ENCODE peak calls at places on chromosome 20, in four cellular contexts. X, J, V and S are unnamed samples. For H3K9me3, the result is how much of the 10 kb centered on the place peaks cover.

GRCh38 chr20:38125157-38126056 is 39.7 kb downstream of the TGM2 start:
- DNase-seq in V (no peak), X (peak), J (peak), S (no peak)

GRCh38 chr20:57482148-57482547 is 42.8 kb downstream of the CTCFL start:
- DNase-seq in X (no peak), V (no peak), J (peak), S (no peak)

GRCh38 chr20:43243672-43244269 is 54.1 kb upstream of the PTPRT start:
- DNase-seq in V (peak), J (no peak), X (peak), S (peak)

GRCh38 chr20:22389836-22390542 is 194.4 kb downstream of the FOXA2 start:
- DNase-seq in V (no peak), X (peak), J (no peak), S (no peak)

GRCh38 chr20:3209946-3210317 is 634 bp downstream of the ITPA start:
- DNase-seq in V (no peak), J (no peak), X (no peak), S (no peak)

GRCh38 chr20:36856691-36857635 is 19.0 kb upstream of the TLDC2 start:
- DNase-seq in V (no peak), J (peak), X (no peak), S (no peak)

GRCh38 chr20:60011512-60012507 is 53.6 kb downstream of the CDH26 start:
- DNase-seq in J (no peak), X (no peak), V (no peak), S (peak)

GRCh38 chr20:53190225-53190624 is 218.1 kb downstream of the TSHZ2 start:
- DNase-seq in J (no peak), V (no peak), X (no peak), S (no peak)

GRCh38 chr20:42204261-42204660 is 586.1 kb upstream of the CHD6 start:
- DNase-seq in V (peak), X (peak), J (no peak), S (peak)

GRCh38 chr20:32474967-32475819 is 109.9 kb downstream of the NOL4L start:
- DNase-seq in J (peak), V (peak), X (peak), S (no peak)

GRCh38 chr20:64101731-64102621 is 5.4 kb downstream of the NPBWR2 start:
- DNase-seq in X (peak), J (peak), V (peak), S (peak)

GRCh38 chr20:47256665-47257236 is 99.7 kb downstream of the ZMYND8 start:
- DNase-seq in X (no peak), V (no peak), J (no peak), S (no peak)

GRCh38 chr20:46056970-46057855 is 28.2 kb downstream of the SLC12A5 start:
- DNase-seq in X (no peak), J (no peak), V (peak), S (no peak)

GRCh38 chr20:35111141-35111888 is 18.7 kb upstream of the TRPC4AP start:
- DNase-seq in V (no peak), X (no peak), J (no peak), S (no peak)

GRCh38 chr20:38353298-38353697 is 7.0 kb downstream of the LBP start:
- DNase-seq in X (no peak), V (no peak), J (no peak), S (no peak)

GRCh38 chr20:25012616-25013189 is 20.2 kb upstream of the APMAP start:
- DNase-seq in J (peak), X (no peak), V (no peak), S (no peak)

GRCh38 chr20:11676618-11677289 is 240.9 kb upstream of the BTBD3 start:
- DNase-seq in J (no peak), V (peak), X (peak), S (peak)

GRCh38 chr20:47361268-47361665 is 4.8 kb upstream of the ZMYND8 start:
- DNase-seq in V (no peak), J (peak), X (no peak), S (no peak)

GRCh38 chr20:18537651-18538050 is 29.6 kb upstream of the SMIM26 start:
- DNase-seq in V (no peak), X (no peak), J (no peak), S (no peak)

GRCh38 chr20:64194269-64194668 is 30.0 kb downstream of the MYT1 start:
- DNase-seq in J (no peak), V (no peak), X (no peak), S (no peak)

GRCh38 chr20:25699914-25700313 is 3.3 kb upstream of the ZNF337 start:
- DNase-seq in J (no peak), X (peak), V (no peak), S (no peak)

GRCh38 chr20:32343438-32343837 is 14.7 kb upstream of the ASXL1 start:
- DNase-seq in X (no peak), J (no peak), V (no peak), S (no peak)

GRCh38 chr20:11448554-11448953 is 469.1 kb upstream of the BTBD3 start:
- DNase-seq in X (no peak), V (no peak), J (no peak), S (no peak)

GRCh38 chr20:3165473-3166337 is 6.0 kb upstream of the FASTKD5 start:
- DNase-seq in X (no peak), J (no peak), V (no peak), S (no peak)

GRCh38 chr20:4633379-4633778 is 88.3 kb upstream of the PRND start:
- DNase-seq in J (no peak), X (no peak), V (no peak), S (no peak)

GRCh38 chr20:36736451-36737182 is 9.3 kb downstream of the NDRG3 start:
- DNase-seq in J (no peak), V (no peak), X (no peak), S (no peak)

GRCh38 chr20:8082999-8083398 is 49.1 kb upstream of the PLCB1 start:
- DNase-seq in X (no peak), J (no peak), V (no peak), S (peak)

GRCh38 chr20:54069501-54069971 is 858 bp downstream of the BCAS1 start:
- DNase-seq in X (no peak), V (no peak), J (no peak), S (no peak)

GRCh38 chr20:23668477-23668951 is 20.3 kb downstream of the CST4 start:
- DNase-seq in J (peak), V (peak), X (peak), S (peak)

GRCh38 chr20:4720121-4720976 is 1.4 kb upstream of the PRND start:
- DNase-seq in V (peak), X (peak), J (peak), S (peak)

GRCh38 chr20:8581451-8582183 is 449.6 kb downstream of the PLCB1 start:
- DNase-seq in X (no peak), V (no peak), J (no peak), S (no peak)

GRCh38 chr20:3408251-3408637 is 775 bp upstream of the DNAAF9 start:
- DNase-seq in X (no peak), V (no peak), J (no peak), S (no peak)

GRCh38 chr20:64057628-64058498 is 5.1 kb upstream of the TCEA2 start:
- DNase-seq in X (peak), V (peak), J (peak), S (peak)

GRCh38 chr20:23270427-23270911 is 80.1 kb upstream of the NXT1 start:
- DNase-seq in X (peak), V (no peak), J (peak), S (no peak)

GRCh38 chr20:48825551-48825885 is 2.3 kb downstream of the PREX1 start:
- DNase-seq in X (no peak), V (no peak), J (no peak), S (no peak)
- H3K4me3 ChIP-seq in X (no peak), V (no peak), J (peak), S (peak)

GRCh38 chr20:29874476-29875202 is 1382.8 kb upstream of the DEFB115 start:
- DNase-seq in V (no peak), X (no peak), J (no peak), S (no peak)
- H3K9me3 ChIP-seq in V (under half), X (under half), J (under half), S (under half)

GRCh38 chr20:62699741-62700140 is 8.9 kb upstream of the NTSR1 start:
- DNase-seq in J (no peak), X (no peak), V (no peak), S (no peak)
- TF ChIP-seq CTCF in J (no peak), X (no peak), V (no peak), S (no peak)

GRCh38 chr20:50293244-50294139 is 102.9 kb downstream of the CEBPB start:
- DNase-seq in X (no peak), V (no peak), J (peak), S (no peak)
- H3K4me3 ChIP-seq in X (no peak), V (no peak), J (no peak), S (no peak)

DNA sequence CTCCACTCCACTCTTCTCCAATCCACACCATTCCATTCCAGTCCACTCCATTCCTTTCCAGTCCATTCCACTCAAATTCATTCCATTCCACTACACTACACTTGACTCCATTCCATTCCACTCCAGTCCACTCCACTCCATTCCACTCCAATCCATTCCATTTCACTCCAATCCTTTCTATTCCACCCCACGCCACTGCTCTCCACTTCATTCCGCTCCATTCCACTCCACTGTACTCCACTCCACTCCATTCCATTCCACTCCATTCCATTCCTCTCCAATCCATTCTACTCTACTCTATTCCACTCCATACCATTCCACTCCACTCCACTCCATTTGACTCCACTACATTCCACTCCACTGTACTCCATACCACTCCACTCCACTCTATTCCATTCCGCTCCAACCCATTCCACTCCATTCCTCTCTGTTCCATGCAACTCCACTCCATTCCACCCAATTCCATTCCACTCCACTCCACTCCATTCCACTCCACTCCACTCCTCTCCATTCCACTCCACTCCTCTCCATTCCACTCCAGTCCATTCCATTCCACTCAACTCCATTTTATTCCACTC is 23.4 kb upstream of the DEFB125 start:
- DNase-seq in X (no peak), J (no peak), V (no peak), S (no peak)
- H3K9me3 ChIP-seq in X (under half), J (under half), V (under half), S (under half)

GRCh38 chr20:40706977-40707582 is 18.0 kb upstream of the MAFB start:
- DNase-seq in J (no peak), V (peak), X (peak), S (no peak)
- TF ChIP-seq CTCF in J (no peak), V (no peak), X (no peak), S (no peak)